ENCODE peak calls at places on chromosomes 6 and 20, in nine cellular contexts. I is adrenal gland, V is ovary, O is stomach, U is heart left ventricle, L is tibial nerve, N is prostate gland, S is transverse colon, J is GM12878. G is an unnamed sample.

GRCh38 chr6:32108094-32108627 is 977 bp downstream of the TNXB start:
- DNase-seq in I (no peak), V (peak; percentile 78), O (peak; percentile 56), U (peak; percentile 81), L (peak; percentile 77), N (no peak), S (peak; percentile 48), J (no peak), G (no peak)

GRCh38 chr6:14975124-14975815 is 270.6 kb upstream of the JARID2 start:
- DNase-seq in I (no peak), V (no peak), O (no peak), U (no peak), L (no peak), N (no peak), S (no peak), J (no peak), G (no peak)

GRCh38 chr6:33577106-33577535 is 3.0 kb downstream of the BAK1 start:
- DNase-seq in I (peak; percentile 98), V (peak; percentile 44), O (peak; percentile 91), U (peak; percentile 68), L (no peak), N (no peak), S (peak; percentile 95), J (no peak), G (peak; percentile 66)

GRCh38 chr6:1916334-1916985 is 306.7 kb downstream of the FOXC1 start:
- DNase-seq in I (no peak), V (no peak), O (no peak), U (no peak), L (no peak), N (no peak), S (no peak), J (no peak), G (no peak)

GRCh38 chr6:32224696-32225095 is 829 bp upstream of the NOTCH4 start:
- DNase-seq in I (no peak), V (no peak), O (no peak), U (no peak), L (no peak), N (no peak), S (no peak), J (no peak), G (no peak)

GRCh38 chr6:140871911-140872310 is 1260.8 kb upstream of the GJE1 start:
- DNase-seq in I (no peak), V (no peak), O (no peak), U (no peak), L (no peak), N (no peak), S (no peak), J (no peak), G (no peak)

GRCh38 chr6:125995972-125996580 is 9.7 kb downstream of the TRMT11 start:
- DNase-seq in I (peak; percentile 39), V (peak; percentile 62), O (peak; percentile 60), U (peak; percentile 48), L (no peak), N (peak; percentile 26), S (peak; percentile 67), J (peak; percentile 28), G (peak; percentile 67)

GRCh38 chr6:152636675-152637421 is at the start of gene SYNE1:
- DNase-seq in I (peak; percentile 41), V (peak; percentile 73), O (peak; percentile 57), U (peak; percentile 48), L (no peak), N (peak; percentile 8), S (no peak), J (no peak), G (peak; percentile 48)

GRCh38 chr6:85449818-85450577 is at the start of gene NT5E:
- DNase-seq in I (peak; percentile 42), V (peak; percentile 83), O (peak; percentile 79), U (peak; percentile 67), L (peak; percentile 57), N (peak; percentile 17), S (peak; percentile 70), J (no peak), G (peak; percentile 88)

GRCh38 chr20:6575912-6576391 is 191.5 kb upstream of the BMP2 start:
- DNase-seq in I (no peak), V (no peak), O (no peak), U (no peak), L (no peak), N (no peak), S (no peak), J (peak; percentile 53), G (no peak)

GRCh38 chr20:46034039-46034438 is 5.0 kb downstream of the SLC12A5 start:
- DNase-seq in I (no peak), V (no peak), O (no peak), U (no peak), L (no peak), N (no peak), S (no peak), J (no peak), G (no peak)

GRCh38 chr20:46037036-46037435 is 8.0 kb downstream of the SLC12A5 start:
- DNase-seq in I (no peak), V (no peak), O (no peak), U (no peak), L (no peak), N (no peak), S (no peak), J (no peak), G (no peak)

GRCh38 chr20:46036370-46036769 is 7.4 kb downstream of the SLC12A5 start:
- DNase-seq in I (no peak), V (no peak), O (no peak), U (no peak), L (no peak), N (no peak), S (no peak), J (no peak), G (no peak)

GRCh38 chr20:46035713-46036112 is 6.7 kb downstream of the SLC12A5 start:
- DNase-seq in I (no peak), V (no peak), O (no peak), U (no peak), L (no peak), N (no peak), S (no peak), J (no peak), G (no peak)

DNA sequence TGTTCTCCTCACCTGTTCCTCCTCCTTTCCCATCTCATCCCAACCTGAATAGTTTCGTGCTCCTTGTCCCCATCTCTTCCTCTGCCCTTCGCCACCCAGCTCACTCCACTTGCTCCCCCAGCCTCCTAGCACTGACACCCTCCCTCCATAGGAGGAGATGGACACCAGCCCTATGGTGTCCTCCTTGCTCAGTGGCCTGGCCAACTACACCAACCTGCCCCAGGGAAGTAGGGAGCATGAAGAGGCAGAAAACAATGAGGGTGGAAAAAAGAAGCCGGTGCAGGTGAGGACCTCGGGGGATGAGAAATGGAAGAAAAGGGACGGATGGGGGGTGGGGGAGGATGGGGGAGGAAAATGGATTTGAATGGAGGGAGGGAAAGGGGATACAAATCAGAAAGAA is 6.2 kb downstream of the SLC12A5 start:
- DNase-seq in I (no peak), V (no peak), O (no peak), U (no peak), L (no peak), N (no peak), S (no peak), J (no peak), G (no peak)
- H3K27me3 ChIP-seq in I (peaks cover 32% of the 10 kb centered on the region), V (no peaks in the 10 kb centered on the region), O (peaks cover 12% of the 10 kb centered on the region), U (peaks cover 50% of the 10 kb centered on the region), L (no peaks in the 10 kb centered on the region), N (peaks cover 33% of the 10 kb centered on the region), S (peaks cover 53% of the 10 kb centered on the region), J (peaks cover 3% of the 10 kb centered on the region), G (peaks cover 15% of the 10 kb centered on the region)

GRCh38 chr6:111562271-111562670 is 43.4 kb downstream of the TRAF3IP2 start:
- DNase-seq in I (no peak), V (no peak), O (no peak), U (no peak), L (no peak), N (no peak), S (no peak), J (no peak), G (no peak)

GRCh38 chr6:111563581-111563980 is 42.1 kb downstream of the TRAF3IP2 start:
- DNase-seq in I (no peak), V (no peak), O (no peak), U (no peak), L (no peak), N (no peak), S (no peak), J (no peak), G (no peak)

GRCh38 chr6:111565316-111566221 is 40.1 kb downstream of the TRAF3IP2 start:
- DNase-seq in I (no peak), V (no peak), O (no peak), U (no peak), L (no peak), N (no peak), S (no peak), J (no peak), G (no peak)

GRCh38 chr6:111566222-111566717 is 39.4 kb downstream of the TRAF3IP2 start:
- DNase-seq in I (no peak), V (no peak), O (no peak), U (no peak), L (no peak), N (no peak), S (no peak), J (no peak), G (no peak)

DNA sequence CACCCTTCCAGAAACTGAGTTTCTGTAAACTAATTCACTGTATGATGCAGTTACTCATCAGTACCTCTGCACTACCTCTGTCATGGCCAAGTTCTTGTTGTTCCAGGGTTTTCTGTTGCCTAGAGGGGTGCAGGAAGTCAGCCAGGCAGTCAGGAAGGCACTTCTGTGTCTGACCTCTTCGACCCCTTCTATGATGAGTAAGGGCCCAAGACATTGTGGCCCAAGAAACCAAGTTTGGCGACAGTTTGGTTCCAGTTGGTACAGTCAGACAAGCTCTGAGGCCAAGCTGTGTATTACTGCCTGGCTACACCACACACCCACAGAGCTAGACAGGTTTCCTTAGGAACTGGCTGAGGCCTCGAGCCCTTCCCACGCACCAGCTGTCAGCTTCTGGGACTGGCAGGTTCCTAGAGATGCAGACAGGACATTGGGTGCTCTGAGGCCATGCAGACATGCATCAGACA is 41.2 kb downstream of the TRAF3IP2 start:
- DNase-seq in I (peak; percentile 44), V (no peak), O (no peak), U (no peak), L (no peak), N (no peak), S (no peak), J (no peak), G (no peak)
- H3K4me1 ChIP-seq in I (no peaks in the 10 kb centered on the region), V (peaks cover 13% of the 10 kb centered on the region), O (peaks cover 75% of the 10 kb centered on the region), U (peaks cover 60% of the 10 kb centered on the region), L (peaks cover 11% of the 10 kb centered on the region), N (peaks cover 16% of the 10 kb centered on the region), S (peaks cover 20% of the 10 kb centered on the region), J (peaks cover 15% of the 10 kb centered on the region), G (no peaks in the 10 kb centered on the region)

DNA sequence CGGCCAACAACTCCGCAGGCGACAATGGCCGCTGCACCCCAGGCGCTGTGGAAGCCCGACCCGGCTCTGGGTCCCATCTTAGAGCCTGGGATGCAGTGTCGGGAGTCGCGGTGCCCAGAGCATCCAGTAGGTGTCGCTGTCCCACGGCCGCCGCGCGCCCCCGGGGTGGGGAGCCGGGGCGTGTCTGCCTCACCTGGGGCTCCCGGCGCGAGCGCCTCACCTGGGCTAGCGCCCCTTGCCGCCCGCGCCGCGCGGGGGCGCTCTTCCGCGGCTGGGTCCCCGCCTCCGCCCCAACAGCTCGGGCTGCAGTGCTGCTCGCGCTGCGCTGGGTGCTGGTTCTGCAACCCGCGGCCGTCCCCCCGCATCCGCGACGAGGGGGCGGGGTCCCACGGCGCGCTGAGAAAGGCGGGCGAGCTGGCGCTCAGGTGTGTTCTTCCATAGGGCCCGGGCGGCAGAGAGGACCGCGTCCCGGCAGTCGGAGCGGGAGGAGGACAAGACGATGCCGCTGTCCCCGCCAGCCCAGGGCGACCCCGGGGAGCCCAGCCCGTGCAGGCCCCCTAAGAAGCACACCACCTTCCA is at the start of gene CRYBG1:
- DNase-seq in I (no peak), V (peak; percentile 53), O (peak; percentile 82), U (peak; percentile 25), L (peak; percentile 13), N (peak; percentile 84), S (peak; percentile 86), J (no peak), G (peak; percentile 58)
- TF ChIP-seq POLR2A in I (no peak), V (no peak), O (no peak), U (no peak), L (no peak), N (peak; percentile 52), S (no peak), J (no peak), G (no peak)

GRCh38 chr6:48206091-48206490 is 95.1 kb upstream of the PTCHD4 start:
- DNase-seq in I (no peak), V (no peak), O (no peak), U (no peak), L (no peak), N (no peak), S (no peak), J (no peak), G (no peak)
- H3K27me3 ChIP-seq in I (no peaks in the 10 kb centered on the region), V (no peaks in the 10 kb centered on the region), O (no peaks in the 10 kb centered on the region), U (no peaks in the 10 kb centered on the region), L (no peaks in the 10 kb centered on the region), N (no peaks in the 10 kb centered on the region), S (no peaks in the 10 kb centered on the region), J (no peaks in the 10 kb centered on the region), G (no peaks in the 10 kb centered on the region)